ENCODE peak calls at places on chromosomes 6 and 20, in ten cellular contexts. L is body of pancreas, P is HepG2, K is esophagus squamous epithelium, R is HCT116, H is Peyer's patch, Z is endothelial cell of umbilical vein, B is ovary, V is transverse colon, T is heart left ventricle. F is an unnamed sample.
A peak's percentile ranks its signal among the peaks of the same experiment; 100 is the strongest.

GRCh38 chr6:37798436-37799262 is 20.9 kb upstream of the ZFAND3 start:
- DNase-seq in P (no peak), V (no peak), B (no peak), T (no peak), H (no peak), K (no peak), L (no peak), R (no peak), Z (no peak), F (no peak)

GRCh38 chr6:101534386-101534785 is 140.9 kb downstream of the GRIK2 start:
- DNase-seq in V (no peak), T (no peak), Z (no peak), L (no peak), R (no peak), H (no peak), P (no peak), K (no peak), B (no peak), F (no peak)

GRCh38 chr20:36497856-36498255 is 43.5 kb upstream of the MYL9 start:
- DNase-seq in R (no peak), V (no peak), T (no peak), P (no peak), L (peak; percentile 65), Z (no peak), K (no peak), H (no peak), B (no peak), F (no peak)

GRCh38 chr6:168002812-168003211 is 5.3 kb downstream of the KIF25 start:
- DNase-seq in B (no peak), K (no peak), L (no peak), R (no peak), P (no peak), T (no peak), Z (no peak), H (no peak), V (no peak), F (no peak)

GRCh38 chr6:71279740-71280139 is 8.9 kb upstream of the OGFRL1 start:
- DNase-seq in P (no peak), Z (no peak), H (no peak), L (no peak), B (no peak), V (no peak), K (no peak), R (no peak), T (no peak), F (no peak)

GRCh38 chr6:166503167-166503744 is 83.2 kb downstream of the RAMACL start:
- DNase-seq in V (no peak), K (no peak), T (no peak), L (no peak), H (no peak), R (no peak), B (no peak), Z (no peak), P (no peak), F (no peak)

GRCh38 chr6:108361312-108361932 is 66.6 kb downstream of the AFG1L start:
- DNase-seq in V (no peak), T (no peak), K (no peak), L (no peak), R (no peak), B (no peak), H (no peak), P (no peak), Z (no peak), F (no peak)

GRCh38 chr6:47034919-47035318 is 7.2 kb downstream of the ADGRF1 start:
- DNase-seq in T (no peak), Z (peak; percentile 85), P (no peak), H (no peak), R (peak; percentile 93), B (no peak), L (peak; percentile 19), K (no peak), V (no peak), F (peak; percentile 76)

GRCh38 chr6:118704911-118705310 is 53.5 kb upstream of the CEP85L start:
- DNase-seq in T (no peak), L (no peak), B (no peak), R (no peak), V (no peak), H (no peak), P (no peak), Z (no peak), K (no peak), F (no peak)

GRCh38 chr6:46606318-46606717 is 46.3 kb downstream of the CYP39A1 start:
- DNase-seq in L (no peak), R (no peak), Z (no peak), K (no peak), T (no peak), B (no peak), V (no peak), P (no peak), H (no peak), F (no peak)

GRCh38 chr6:134267917-134268361 is 50.0 kb downstream of the SGK1 start:
- DNase-seq in T (no peak), R (no peak), Z (no peak), P (peak; percentile 19), B (peak; percentile 61), V (peak; percentile 39), H (no peak), L (no peak), K (no peak), F (peak; percentile 70)

GRCh38 chr6:130625825-130626500 is 201.2 kb upstream of the SMLR1 start:
- DNase-seq in L (no peak), V (no peak), P (no peak), Z (peak; percentile 68), R (peak; percentile 71), T (no peak), K (no peak), B (no peak), H (no peak), F (no peak)

GRCh38 chr20:4320284-4320683 is 304.9 kb upstream of the RNF24 start:
- DNase-seq in K (no peak), L (no peak), T (no peak), V (no peak), H (no peak), Z (no peak), R (no peak), B (no peak), P (no peak), F (no peak)

GRCh38 chr20:21102691-21103311 is 3.4 kb downstream of the LINC00237 start:
- DNase-seq in Z (no peak), T (peak; percentile 76), H (peak; percentile 65), P (no peak), B (peak; percentile 38), K (no peak), R (no peak), L (peak; percentile 64), V (peak; percentile 47), F (peak; percentile 61)

GRCh38 chr20:31403886-31404285 is 2.1 kb downstream of the DEFB121 start:
- DNase-seq in R (no peak), T (no peak), Z (no peak), K (no peak), L (no peak), P (no peak), V (no peak), B (no peak), H (no peak), F (no peak)

GRCh38 chr6:76697585-76697984 is 625.1 kb upstream of the IMPG1 start:
- DNase-seq in V (no peak), Z (peak; percentile 64), K (no peak), T (no peak), R (peak; percentile 61), L (no peak), B (no peak), H (no peak), P (no peak), F (no peak)

GRCh38 chr20:33569290-33570094 is 79.6 kb downstream of the CBFA2T2 start:
- DNase-seq in R (no peak), Z (no peak), K (no peak), P (peak; percentile 66), B (no peak), T (no peak), V (no peak), L (no peak), H (no peak), F (peak; percentile 74)

GRCh38 chr6:158029668-158030230 is 48.1 kb downstream of the SYNJ2 start:
- DNase-seq in K (no peak), Z (no peak), P (no peak), B (no peak), H (no peak), T (no peak), L (no peak), V (no peak), R (no peak), F (no peak)
- H3K27ac ChIP-seq in K (no peak overlapping the region), Z (no peak overlapping the region), P (no peak overlapping the region), B (no peak overlapping the region), H (no peak overlapping the region), T (no peak overlapping the region), L (no peak overlapping the region), V (no peak overlapping the region), R (no peak overlapping the region), F (no peak overlapping the region)

GRCh38 chr6:117602151-117602898 is at the start of gene GOPC:
- DNase-seq in K (peak; percentile 86), V (peak; percentile 96), Z (peak; percentile 99), P (peak; percentile 98), H (peak; percentile 96), B (peak; percentile 95), R (peak; percentile 95), L (peak; percentile 97), T (peak; percentile 98), F (peak; percentile 96)
- TF ChIP-seq POLR2A in K (peak; percentile 91), V (peak; percentile 95), Z (peak; percentile 83), P (peak; percentile 95), H (peak; percentile 89), B (peak; percentile 70), R (peak; percentile 77), L (peak; percentile 93), T (peak; percentile 86), F (no peak)

GRCh38 chr6:104953410-104953953 is 3.4 kb upstream of the LIN28B start:
- DNase-seq in K (no peak), T (peak; percentile 31), R (no peak), H (no peak), B (no peak), Z (no peak), V (no peak), P (no peak), L (no peak), F (no peak)
- H3K27me3 ChIP-seq in K (peaks cover 44% of the 10 kb centered on the region), T (peaks cover 97% of the 10 kb centered on the region), R (no peaks in the 10 kb centered on the region), H (no peaks in the 10 kb centered on the region), B (no peaks in the 10 kb centered on the region), Z (peaks cover 59% of the 10 kb centered on the region), V (peaks cover 100% of the 10 kb centered on the region), P (no peaks in the 10 kb centered on the region), L (no peaks in the 10 kb centered on the region), F (peaks cover 49% of the 10 kb centered on the region)

GRCh38 chr6:33604941-33605854 is 15.9 kb upstream of the ITPR3 start:
- DNase-seq in L (no peak), V (no peak), R (no peak), H (no peak), K (no peak), Z (no peak), T (no peak), B (no peak), P (no peak), F (no peak)

GRCh38 chr6:33606642-33607041 is 14.5 kb upstream of the ITPR3 start:
- DNase-seq in L (no peak), P (no peak), Z (no peak), H (no peak), K (no peak), B (no peak), R (no peak), T (no peak), V (no peak), F (no peak)

GRCh38 chr6:33607784-33608161 is 13.3 kb upstream of the ITPR3 start:
- DNase-seq in L (peak; percentile 25), T (no peak), H (peak; percentile 78), V (peak; percentile 68), P (peak; percentile 79), Z (no peak), R (peak; percentile 37), B (no peak), K (no peak), F (no peak)

GRCh38 chr6:33609019-33609418 is 12.1 kb upstream of the ITPR3 start:
- DNase-seq in Z (no peak), P (no peak), K (no peak), R (no peak), H (no peak), T (no peak), V (no peak), B (no peak), L (no peak), F (no peak)

GRCh38 chr6:33607126-33607783 is 13.9 kb upstream of the ITPR3 start:
- DNase-seq in T (no peak), K (no peak), L (no peak), P (no peak), B (no peak), V (no peak), R (no peak), H (no peak), Z (no peak), F (no peak)
- H3K27ac ChIP-seq in T (no peak overlapping the region), K (no peak overlapping the region), L (no peak overlapping the region), P (no peak overlapping the region), B (no peak overlapping the region), V (no peak overlapping the region), R (no peak overlapping the region), H (peak overlapping the region; percentile 15), Z (no peak overlapping the region), F (no peak overlapping the region)